ENCODE peak calls at places on chromosomes 12 and 14, in eight cellular contexts. Y is caudate nucleus, R is astrocyte of the hippocampus, U is mesendoderm, K is globus pallidus, I is islet precursor cell, F is iris pigment epithelial cell, Z is ascending aorta. H is an unnamed sample.
A peak's percentile ranks its signal among the peaks of the same experiment; 100 is the strongest.

GRCh38 chr14:103160321-103161053 is 37.2 kb downstream of the TNFAIP2 start:
- DNase-seq in Y (no peak), R (no peak), U (no peak), K (no peak), I (no peak), F (no peak), Z (no peak), H (no peak)

GRCh38 chr12:47504775-47505446 is 200.9 kb downstream of the RPAP3 start:
- DNase-seq in Y (no peak), R (peak; percentile 42), U (no peak), K (no peak), I (no peak), F (peak; percentile 81), Z (no peak), H (peak; percentile 52)

GRCh38 chr12:16609140-16609539 is 3.2 kb upstream of the LMO3 start:
- DNase-seq in Y (no peak), R (no peak), U (no peak), K (no peak), I (no peak), F (no peak), Z (no peak), H (no peak)

GRCh38 chr14:68191567-68192321 is 372.2 kb downstream of the RAD51B start:
- DNase-seq in Y (no peak), R (no peak), U (no peak), K (no peak), I (no peak), F (peak; percentile 91), Z (no peak), H (no peak)

GRCh38 chr14:54424479-54424901 is 16.7 kb downstream of the CNIH1 start:
- DNase-seq in Y (no peak), R (no peak), U (no peak), K (no peak), I (no peak), F (no peak), Z (no peak), H (no peak)

GRCh38 chr14:103107941-103108748 is 13.6 kb downstream of the EXOC3L4 start:
- DNase-seq in Y (no peak), R (no peak), U (no peak), K (no peak), I (no peak), F (no peak), Z (no peak), H (no peak)

GRCh38 chr14:106613256-106613655 is 1086.9 kb downstream of the TMEM121 start:
- DNase-seq in Y (no peak), R (no peak), U (no peak), K (no peak), I (no peak), F (no peak), Z (no peak), H (no peak)

GRCh38 chr12:89073027-89073398 is 279.3 kb downstream of the DUSP6 start:
- DNase-seq in Y (no peak), R (peak; percentile 56), U (no peak), K (no peak), I (no peak), F (peak; percentile 90), Z (no peak), H (peak; percentile 51)

GRCh38 chr14:96911499-96912130 is 114.4 kb downstream of the VRK1 start:
- DNase-seq in Y (no peak), R (no peak), U (no peak), K (no peak), I (no peak), F (no peak), Z (no peak), H (no peak)

GRCh38 chr12:132284618-132285310 is 44.6 kb downstream of the GALNT9 start:
- DNase-seq in Y (no peak), R (peak; percentile 17), U (no peak), K (no peak), I (no peak), F (peak; percentile 15), Z (no peak), H (no peak)

GRCh38 chr14:98345186-98345585 is 926.8 kb downstream of the BCL11B start:
- DNase-seq in Y (no peak), R (peak; percentile 81), U (no peak), K (no peak), I (no peak), F (peak; percentile 11), Z (no peak), H (no peak)

GRCh38 chr14:93734086-93734822 is 54.0 kb downstream of the PRIMA1 start:
- DNase-seq in Y (no peak), R (no peak), U (peak; percentile 38), K (no peak), I (no peak), F (no peak), Z (no peak), H (no peak)

GRCh38 chr12:56104815-56105476 is 587 bp downstream of the PA2G4 start:
- DNase-seq in Y (no peak), R (peak; percentile 36), U (peak; percentile 51), K (no peak), I (no peak), F (peak; percentile 39), Z (no peak), H (peak; percentile 25)

GRCh38 chr12:51784688-51785087 is 63.8 kb downstream of the FIGNL2 start:
- DNase-seq in Y (no peak), R (no peak), U (no peak), K (no peak), I (no peak), F (no peak), Z (no peak), H (no peak)

GRCh38 chr14:86334355-86334754 is 804.4 kb downstream of the FLRT2 start:
- DNase-seq in Y (no peak), R (no peak), U (no peak), K (no peak), I (no peak), F (no peak), Z (no peak), H (no peak)

GRCh38 chr12:53932915-53933314 is 5.7 kb upstream of the HOXC13 start:
- DNase-seq in Y (no peak), R (no peak), U (no peak), K (no peak), I (no peak), F (no peak), Z (no peak), H (no peak)

GRCh38 chr12:100388382-100388781 is 31.5 kb downstream of the SLC17A8 start:
- DNase-seq in Y (no peak), R (no peak), U (no peak), K (no peak), I (no peak), F (no peak), Z (no peak), H (no peak)

GRCh38 chr14:94163806-94164205 is 10.3 kb upstream of the PPP4R4 start:
- DNase-seq in Y (no peak), R (no peak), U (peak; percentile 65), K (no peak), I (no peak), F (no peak), Z (no peak), H (no peak)

GRCh38 chr12:51388066-51388799 is 3.0 kb downstream of the GALNT6 start:
- DNase-seq in Y (peak; percentile 20), R (peak; percentile 38), U (peak; percentile 84), K (peak; percentile 71), I (peak; percentile 95), F (peak; percentile 61), Z (peak; percentile 69), H (peak; percentile 74)

GRCh38 chr12:77324763-77325468 is 259.5 kb upstream of the E2F7 start:
- DNase-seq in Y (peak; percentile 77), R (peak; percentile 91), U (peak; percentile 84), K (peak; percentile 64), I (peak; percentile 94), F (peak; percentile 72), Z (peak; percentile 79), H (peak; percentile 94)

GRCh38 chr14:35374273-35374681 is 30.3 kb downstream of the NFKBIA start:
- DNase-seq in Y (no peak), R (peak; percentile 84), U (peak; percentile 88), K (no peak), I (peak; percentile 64), F (peak; percentile 98), Z (peak; percentile 85), H (peak; percentile 84)

GRCh38 chr12:101924647-101925046 is 47.3 kb downstream of the DRAM1 start:
- DNase-seq in Y (no peak), R (peak; percentile 10), U (peak; percentile 26), K (no peak), I (no peak), F (peak; percentile 48), Z (no peak), H (peak; percentile 70)

GRCh38 chr12:114690267-114691135 is 6.5 kb upstream of the TBX3 start:
- DNase-seq in Y (no peak), R (no peak), U (no peak), K (no peak), I (peak; percentile 52), F (no peak), Z (no peak), H (no peak)

GRCh38 chr12:107390414-107390813 is 295.2 kb upstream of the PWP1 start:
- DNase-seq in Y (no peak), R (no peak), U (no peak), K (no peak), I (no peak), F (no peak), Z (no peak), H (no peak)

GRCh38 chr14:19743256-19743655 is at the start of gene OR4Q3:
- DNase-seq in Y (no peak), R (no peak), U (no peak), K (no peak), I (no peak), F (no peak), Z (no peak), H (no peak)

GRCh38 chr14:64671591-64671990 is 32.6 kb upstream of the PLEKHG3 start:
- DNase-seq in Y (no peak), R (peak; percentile 76), U (peak; percentile 77), K (peak; percentile 83), I (no peak), F (peak; percentile 65), Z (no peak), H (peak; percentile 73)

GRCh38 chr12:4307593-4308333 is 13.2 kb upstream of the TIGAR start:
- DNase-seq in Y (peak; percentile 42), R (peak; percentile 89), U (peak; percentile 98), K (peak; percentile 42), I (peak; percentile 99), F (peak; percentile 80), Z (peak; percentile 78), H (peak; percentile 91)